ENCODE peak calls at places on chromosomes 12 and 14, in ten cellular contexts. N is body of pancreas, R is H1, Z is A549, Y is pancreas, P is H9, F is lower lobe of right lung, S is A673, L is upper lobe of right lung, X is tibial nerve. V is an unnamed sample.

GRCh38 chr12:75954076-75954475 is 77.5 kb downstream of the PHLDA1 start:
- DNase-seq in N (no peak), R (no peak), Z (peak; percentile 94), Y (no peak), P (no peak), F (no peak), S (peak; percentile 11), L (no peak), X (no peak), V (no peak)

GRCh38 chr14:75675265-75675960 is 14.4 kb downstream of the TTLL5 start:
- DNase-seq in N (no peak), R (no peak), Z (no peak), Y (no peak), P (no peak), F (no peak), S (no peak), L (no peak), X (no peak), V (no peak)

GRCh38 chr12:100395811-100396210 is 38.9 kb downstream of the SLC17A8 start:
- DNase-seq in N (no peak), R (no peak), Z (no peak), Y (no peak), P (no peak), F (no peak), S (no peak), L (no peak), X (no peak), V (no peak)

GRCh38 chr12:92571844-92572543 is 130.8 kb upstream of the PLEKHG7 start:
- DNase-seq in N (no peak), R (no peak), Z (no peak), Y (no peak), P (no peak), F (no peak), S (no peak), L (no peak), X (peak; percentile 36), V (no peak)

GRCh38 chr12:130971871-130972588 is 18.3 kb downstream of the ADGRD1 start:
- DNase-seq in N (no peak), R (no peak), Z (no peak), Y (no peak), P (no peak), F (no peak), S (no peak), L (peak; percentile 7), X (no peak), V (no peak)

GRCh38 chr12:1848741-1849140 is 28.4 kb downstream of the LRTM2 start:
- DNase-seq in N (no peak), R (no peak), Z (no peak), Y (no peak), P (peak; percentile 19), F (no peak), S (no peak), L (no peak), X (no peak), V (no peak)

GRCh38 chr12:124172646-124173045 is 122.2 kb upstream of the RFLNA start:
- DNase-seq in N (no peak), R (no peak), Z (no peak), Y (no peak), P (no peak), F (no peak), S (no peak), L (no peak), X (no peak), V (no peak)

GRCh38 chr12:69338120-69338859 is 9.9 kb upstream of the LYZ start:
- DNase-seq in N (no peak), R (no peak), Z (no peak), Y (no peak), P (no peak), F (no peak), S (no peak), L (no peak), X (no peak), V (no peak)

GRCh38 chr14:77616454-77617229 is at the start of gene SPTLC2:
- DNase-seq in N (peak; percentile 98), R (peak; percentile 100), Z (peak; percentile 99), Y (peak; percentile 99), P (peak; percentile 100), F (peak; percentile 99), S (peak; percentile 100), L (peak; percentile 99), X (peak; percentile 94), V (peak; percentile 100)

GRCh38 chr14:77043177-77043983 is 14.9 kb upstream of the IRF2BPL start:
- DNase-seq in N (no peak), R (no peak), Z (peak; percentile 49), Y (no peak), P (no peak), F (no peak), S (peak; percentile 64), L (no peak), X (peak; percentile 71), V (no peak)

GRCh38 chr14:69879175-69880047 is at the start of gene SMOC1:
- DNase-seq in N (peak; percentile 85), R (peak; percentile 31), Z (peak; percentile 73), Y (peak; percentile 89), P (peak; percentile 87), F (no peak), S (peak; percentile 64), L (no peak), X (no peak), V (no peak)

GRCh38 chr14:25349269-25349668 is 299.3 kb upstream of the STXBP6 start:
- DNase-seq in N (no peak), R (no peak), Z (no peak), Y (no peak), P (no peak), F (no peak), S (no peak), L (no peak), X (no peak), V (no peak)

GRCh38 chr14:93023039-93023438 is 92.7 kb downstream of the ITPK1 start:
- DNase-seq in N (no peak), R (no peak), Z (peak; percentile 64), Y (no peak), P (peak; percentile 71), F (no peak), S (peak; percentile 51), L (no peak), X (no peak), V (no peak)
- H3K27ac ChIP-seq in N (no peak overlapping the region), R (no peak overlapping the region), Z (no peak overlapping the region), Y (no peak overlapping the region), P (no peak overlapping the region), F (no peak overlapping the region), S (no peak overlapping the region), L (no peak overlapping the region), X (no peak overlapping the region), V (no peak overlapping the region)

GRCh38 chr12:57027011-57027804 is 10.9 kb upstream of the TAC3 start:
- DNase-seq in N (no peak), R (no peak), Z (no peak), Y (no peak), P (no peak), F (no peak), S (no peak), L (no peak), X (no peak), V (no peak)
- H3K27ac ChIP-seq in N (no peak overlapping the region), R (no peak overlapping the region), Z (no peak overlapping the region), Y (no peak overlapping the region), P (no peak overlapping the region), F (no peak overlapping the region), S (no peak overlapping the region), L (no peak overlapping the region), X (no peak overlapping the region), V (no peak overlapping the region)

DNA sequence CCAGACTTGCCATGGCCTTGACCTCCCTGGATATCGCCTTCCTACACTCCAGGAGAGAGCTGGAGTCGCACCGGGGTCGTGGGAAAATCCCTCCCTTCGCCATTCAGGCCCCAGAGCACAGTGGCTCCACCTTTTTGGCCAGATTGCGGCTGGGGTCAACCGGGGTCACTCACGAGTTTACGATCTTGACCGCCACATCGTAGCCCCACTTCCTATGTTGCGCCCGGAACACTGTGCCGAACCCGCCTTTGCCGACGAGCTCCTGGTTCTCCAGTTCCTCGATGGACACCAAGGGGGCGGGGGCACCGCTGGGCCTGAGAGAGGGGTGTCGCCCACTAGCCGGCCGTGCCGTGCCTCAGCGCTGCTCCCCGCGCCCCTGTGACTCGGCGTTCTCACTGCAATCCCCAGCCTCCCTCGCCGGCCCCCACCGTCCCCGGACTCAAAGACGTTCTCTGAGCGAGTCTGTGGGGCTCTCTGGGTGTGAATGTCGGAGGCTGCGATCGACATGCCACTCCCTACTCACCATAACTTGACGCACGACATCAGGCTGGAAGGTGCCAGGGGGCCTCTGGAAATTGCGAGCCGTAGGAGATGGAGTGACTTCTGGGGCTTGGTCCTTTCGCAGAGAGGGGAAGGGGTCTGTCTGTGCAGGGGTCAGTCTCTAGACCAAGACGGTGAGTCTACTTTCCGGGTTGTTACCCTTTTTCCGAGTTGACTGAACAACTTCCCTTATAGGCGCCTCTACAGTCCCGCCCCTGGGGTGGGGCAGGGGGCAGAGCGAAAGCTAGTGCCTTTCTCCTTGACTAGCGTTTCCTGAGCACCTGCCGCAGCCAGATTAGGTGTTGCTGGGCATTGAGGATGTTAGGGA is at the start of gene RIPK3:
- DNase-seq in N (peak; percentile 69), R (no peak), Z (no peak), Y (peak; percentile 72), P (peak; percentile 58), F (peak; percentile 87), S (no peak), L (peak; percentile 87), X (no peak), V (no peak)
- H3K27ac ChIP-seq in N (peak within 1 kb of the TSS; percentile 59), R (no peak within 1 kb of the TSS), Z (no peak within 1 kb of the TSS), Y (peak within 1 kb of the TSS; percentile 35), P (no peak within 1 kb of the TSS), F (peak within 1 kb of the TSS; percentile 84), S (no peak within 1 kb of the TSS), L (peak within 1 kb of the TSS; percentile 79), X (no peak within 1 kb of the TSS), V (no peak within 1 kb of the TSS)

GRCh38 chr14:104572024-104572623 is 7.4 kb upstream of the C14orf180 start:
- DNase-seq in N (no peak), R (no peak), Z (no peak), Y (no peak), P (no peak), F (no peak), S (no peak), L (no peak), X (no peak), V (no peak)

GRCh38 chr14:104574536-104574935 is 5.0 kb upstream of the C14orf180 start:
- DNase-seq in N (no peak), R (no peak), Z (no peak), Y (no peak), P (no peak), F (no peak), S (no peak), L (no peak), X (no peak), V (no peak)

GRCh38 chr14:104574978-104575377 is 4.6 kb upstream of the C14orf180 start:
- DNase-seq in N (no peak), R (no peak), Z (no peak), Y (no peak), P (no peak), F (no peak), S (no peak), L (no peak), X (no peak), V (no peak)

GRCh38 chr14:104572668-104573067 is 6.9 kb upstream of the C14orf180 start:
- DNase-seq in N (no peak), R (no peak), Z (no peak), Y (no peak), P (no peak), F (no peak), S (no peak), L (no peak), X (no peak), V (no peak)

DNA sequence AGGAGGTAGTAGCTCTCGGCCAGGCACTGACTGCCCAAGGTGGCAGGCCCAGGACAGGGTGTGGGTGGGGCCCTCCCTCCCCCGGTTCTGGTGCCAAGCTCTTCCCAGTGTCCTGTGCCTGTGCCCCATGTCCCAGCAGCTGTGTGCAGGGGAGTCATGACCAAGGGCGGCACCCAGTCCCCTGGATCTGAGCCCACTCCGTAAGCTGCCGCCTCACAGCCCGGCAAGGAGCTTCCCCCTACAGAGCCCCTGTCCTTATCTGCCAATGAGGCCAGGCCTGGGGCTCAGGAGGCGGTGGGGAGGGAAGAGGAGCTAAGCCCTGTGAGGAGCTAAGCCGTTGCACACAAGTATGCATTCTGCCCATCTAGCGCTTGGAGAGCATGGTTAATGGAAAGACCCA is 5.6 kb upstream of the C14orf180 start:
- DNase-seq in N (no peak), R (no peak), Z (no peak), Y (no peak), P (no peak), F (no peak), S (no peak), L (no peak), X (no peak), V (no peak)
- H3K27ac ChIP-seq in N (no peak overlapping the region), R (no peak overlapping the region), Z (no peak overlapping the region), Y (no peak overlapping the region), P (no peak overlapping the region), F (no peak overlapping the region), S (no peak overlapping the region), L (no peak overlapping the region), X (no peak overlapping the region), V (no peak overlapping the region)

V was measured in RWPE2.